ENCODE peak calls at places on chromosomes 4 and X, in four cellular contexts. E, R, P and I are unnamed samples.

GRCh38 chr4:6907658-6908191 is 1.9 kb upstream of the TBC1D14 start:
- DNase-seq in E (peak), R (no peak), P (no peak), I (peak)

GRCh38 chr4:2688281-2688680 is 67.9 kb downstream of the TNIP2 start:
- DNase-seq in E (no peak), R (no peak), P (no peak), I (no peak)

GRCh38 chrX:30161043-30161442 is 54.3 kb upstream of the MAGEB2 start:
- DNase-seq in E (no peak), R (no peak), P (no peak), I (no peak)

GRCh38 chr4:17981063-17981462 is 40.5 kb downstream of the LCORL start:
- DNase-seq in E (no peak), R (no peak), P (no peak), I (no peak)

GRCh38 chr4:169384741-169385140 is 114.0 kb upstream of the SH3RF1 start:
- DNase-seq in E (no peak), R (no peak), P (no peak), I (no peak)

GRCh38 chrX:69299271-69299670 is 134.0 kb upstream of the PJA1 start:
- DNase-seq in E (no peak), R (no peak), P (no peak), I (no peak)

GRCh38 chrX:149512225-149512885 is 7.2 kb upstream of the IDS start:
- DNase-seq in E (peak), R (peak), P (peak), I (peak)

GRCh38 chr4:14564281-14564680 is 438.0 kb upstream of the CPEB2 start:
- DNase-seq in E (no peak), R (no peak), P (no peak), I (no peak)

GRCh38 chrX:651922-652775 is 21.6 kb downstream of the SHOX start:
- DNase-seq in E (no peak), R (no peak), P (no peak), I (no peak)

GRCh38 chr4:113452152-113452551 is 309.4 kb downstream of the CAMK2D start:
- DNase-seq in E (no peak), R (no peak), P (no peak), I (no peak)
- TF ChIP-seq ATF3 in E (no peak), R (no peak), P (no peak), I (no peak)

GRCh38 chr4:13543648-13544555 is at the start of gene NKX3-2:
- DNase-seq in E (no peak), R (no peak), P (no peak), I (peak)

GRCh38 chr4:13546374-13546854 is 2.1 kb upstream of the NKX3-2 start:
- DNase-seq in E (no peak), R (no peak), P (no peak), I (no peak)

GRCh38 chr4:13543091-13543581 is 1.2 kb downstream of the NKX3-2 start:
- DNase-seq in E (no peak), R (no peak), P (no peak), I (no peak)

GRCh38 chr4:13545394-13545808 is 1.1 kb upstream of the NKX3-2 start:
- DNase-seq in E (no peak), R (no peak), P (no peak), I (no peak)

DNA sequence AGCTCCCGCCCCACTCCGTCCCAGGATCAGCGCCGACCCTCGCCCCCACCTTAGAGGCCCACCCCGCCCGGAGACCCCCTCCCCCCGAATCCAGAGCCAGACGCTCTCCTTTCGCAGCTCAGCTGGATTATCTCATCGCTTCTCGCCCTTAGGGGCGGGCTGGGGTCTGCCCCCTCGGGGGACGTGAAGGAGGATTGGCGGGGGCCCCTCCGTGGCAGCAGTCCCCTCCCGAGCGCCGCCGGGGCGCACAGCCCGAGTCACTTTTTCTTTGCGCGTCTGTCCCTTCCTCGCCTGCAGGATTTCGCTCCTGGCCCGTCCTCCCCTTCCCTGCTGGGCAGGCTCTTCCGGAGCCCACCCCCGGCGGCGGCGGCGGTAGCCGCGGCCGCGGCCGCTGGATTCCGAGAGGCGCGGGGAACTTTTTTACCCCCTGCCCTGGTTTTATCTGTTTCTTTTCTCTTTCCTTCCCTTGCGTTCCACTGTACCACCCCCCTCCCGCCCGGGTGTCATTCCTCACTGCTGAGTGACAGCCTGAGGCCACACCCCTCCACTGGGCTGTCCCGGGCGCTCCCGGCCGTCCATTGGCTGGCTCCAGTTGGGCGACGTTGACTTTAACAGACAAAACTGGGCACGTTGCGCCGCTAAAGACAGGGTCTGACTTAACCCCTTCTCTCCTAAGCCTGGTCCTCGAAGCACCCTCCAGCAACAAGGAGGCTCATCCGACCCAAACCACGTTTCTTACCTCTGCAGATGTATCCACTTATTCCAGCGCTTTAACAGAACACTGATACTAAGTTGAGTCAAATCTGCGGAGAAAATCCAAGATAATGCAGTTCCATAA is 467 bp upstream of the NKX3-2 start:
- DNase-seq in E (peak), R (peak), P (no peak), I (peak)
- TF ChIP-seq ATF3 in E (no peak), R (no peak), P (no peak), I (no peak)

GRCh38 chrX:95117556-95117955 is 1443.5 kb downstream of the FAM133A start:
- DNase-seq in E (no peak), R (no peak), P (no peak), I (no peak)
- TF ChIP-seq ATF3 in E (no peak), R (no peak), P (no peak), I (no peak)

DNA sequence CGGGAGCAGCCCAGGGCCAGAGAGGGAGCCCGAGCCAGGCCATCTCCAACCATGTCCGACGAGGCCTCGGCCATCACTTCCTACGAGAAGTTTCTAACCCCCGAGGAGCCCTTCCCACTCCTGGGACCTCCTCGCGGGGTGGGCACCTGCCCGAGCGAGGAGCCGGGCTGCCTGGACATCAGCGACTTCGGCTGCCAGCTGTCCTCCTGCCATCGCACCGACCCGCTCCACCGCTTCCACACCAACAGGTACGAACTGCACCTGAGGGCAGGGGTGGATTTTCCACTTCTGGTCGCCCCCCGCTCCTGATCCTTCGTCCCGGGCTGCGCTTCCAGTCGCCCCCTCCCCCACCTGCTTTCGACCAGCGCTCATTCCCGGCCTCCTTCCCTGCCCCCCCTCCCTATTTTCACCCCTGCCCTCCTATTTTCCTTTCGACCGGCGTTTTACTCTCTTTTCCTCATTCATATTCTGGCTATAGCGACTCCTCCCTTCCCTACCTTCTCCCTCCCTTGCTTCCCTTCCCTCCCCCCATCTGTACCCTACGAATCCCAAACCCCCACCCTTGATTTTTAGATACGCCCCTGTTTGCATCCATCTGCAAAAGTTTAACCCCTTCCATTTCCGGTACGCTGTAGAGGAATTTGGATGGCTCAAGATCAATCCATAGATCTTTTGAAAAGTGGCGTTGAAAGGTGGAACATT is 633 bp downstream of the FAM199X start:
- DNase-seq in E (peak), R (no peak), P (no peak), I (peak)
- TF ChIP-seq ATF3 in E (no peak), R (no peak), P (no peak), I (no peak)

GRCh38 chr4:924107-925096 is 7.7 kb downstream of the GAK start:
- DNase-seq in E (no peak), R (no peak), P (peak), I (peak)
- TF ChIP-seq ATF3 in E (no peak), R (no peak), P (no peak), I (no peak)

GRCh38 chrX:11908371-11908770 is 150.3 kb downstream of the MSL3 start:
- DNase-seq in E (peak), R (peak), P (peak), I (peak)
- TF ChIP-seq ATF3 in E (no peak), R (no peak), P (no peak), I (no peak)